ENCODE peak calls at places on chromosome 11, in four cellular contexts. I, R, F and P are unnamed samples.

GRCh38 chr11:122681731-122682130 is 26.2 kb downstream of the UBASH3B start:
- DNase-seq in I (no peak), F (no peak), R (peak), P (no peak)

GRCh38 chr11:102007567-102008437 is 39.4 kb upstream of the CFAP300 start:
- DNase-seq in F (peak), R (peak), I (peak), P (peak)

GRCh38 chr11:35305670-35306382 is 113.5 kb downstream of the SLC1A2 start:
- DNase-seq in R (peak), F (peak), I (peak), P (peak)

GRCh38 chr11:118051611-118052461 is 25.0 kb upstream of the TMPRSS4 start:
- DNase-seq in I (peak), R (no peak), F (no peak), P (peak)

GRCh38 chr11:62654297-62654696 is 1.2 kb upstream of the INTS5 start:
- DNase-seq in I (no peak), R (no peak), F (no peak), P (no peak)

GRCh38 chr11:68651985-68652682 is 32.2 kb upstream of the GAL start:
- DNase-seq in R (no peak), F (no peak), I (no peak), P (no peak)

GRCh38 chr11:45150943-45151342 is 4.5 kb downstream of the PRDM11 start:
- DNase-seq in R (no peak), F (no peak), I (no peak), P (no peak)

GRCh38 chr11:46421257-46421880 is 29.8 kb upstream of the CHRM4 start:
- DNase-seq in R (no peak), F (no peak), I (no peak), P (peak)

GRCh38 chr11:85756401-85757200 is 54.3 kb downstream of the SYTL2 start:
- DNase-seq in I (peak), F (no peak), R (no peak), P (no peak)

GRCh38 chr11:65787649-65788622 is 1.1 kb downstream of the OVOL1 start:
- DNase-seq in F (no peak), I (peak), R (no peak), P (no peak)